ENCODE peak calls at places on chromosomes 2 and 18, in five cellular contexts. S is right lobe of liver, Y is neuronal stem cell, L is cardiac muscle cell, R is BJ. M is an unnamed sample. For H3K27me3 and H3K36me3, the result is how much of the 10 kb centered on the place peaks cover.

GRCh38 chr2:238722883-238723282 is 125.0 kb upstream of the TWIST2 start:
- DNase-seq in S (no peak), Y (no peak), L (no peak), R (no peak), M (no peak)

GRCh38 chr2:89820248-89820647 is 1128.8 kb downstream of the RPIA start:
- DNase-seq in S (no peak), Y (no peak), L (no peak), R (no peak), M (no peak)

GRCh38 chr2:8154936-8155335 is 526.9 kb upstream of the ID2 start:
- DNase-seq in S (no peak), Y (no peak), L (no peak), R (peak), M (no peak)

GRCh38 chr2:68837861-68838341 is 33.3 kb downstream of the BMP10 start:
- DNase-seq in S (no peak), Y (no peak), L (peak), R (no peak), M (no peak)

GRCh38 chr18:36095936-36096519 is 28.7 kb upstream of the RPRD1A start:
- DNase-seq in S (no peak), Y (peak), L (peak), R (peak), M (peak)

GRCh38 chr18:48675912-48676311 is 137.1 kb downstream of the CTIF start:
- DNase-seq in S (no peak), Y (no peak), L (no peak), R (no peak), M (no peak)

GRCh38 chr2:183093857-183094657 is 15.5 kb downstream of the DUSP19 start:
- DNase-seq in S (no peak), Y (no peak), L (peak), R (peak), M (no peak)

GRCh38 chr2:123093199-123093598 is 931.9 kb upstream of the CNTNAP5 start:
- DNase-seq in S (no peak), Y (no peak), L (no peak), R (no peak), M (no peak)

GRCh38 chr18:36294031-36294430 is 3.5 kb upstream of the FHOD3 start:
- DNase-seq in S (no peak), Y (no peak), L (no peak), R (no peak), M (no peak)

GRCh38 chr2:219689676-219690628 is 62.5 kb downstream of the SLC4A3 start:
- DNase-seq in S (no peak), Y (peak), L (peak), R (no peak), M (peak)

GRCh38 chr2:219688560-219689445 is 61.4 kb downstream of the SLC4A3 start:
- DNase-seq in S (no peak), Y (no peak), L (peak), R (peak), M (peak)

GRCh38 chr2:219687882-219688559 is 60.6 kb downstream of the SLC4A3 start:
- DNase-seq in S (no peak), Y (no peak), L (no peak), R (no peak), M (no peak)

GRCh38 chr2:219684721-219685689 is 57.6 kb downstream of the SLC4A3 start:
- DNase-seq in S (peak), Y (no peak), L (peak), R (no peak), M (peak)

GRCh38 chr2:219687266-219687665 is 59.8 kb downstream of the SLC4A3 start:
- DNase-seq in S (no peak), Y (no peak), L (peak), R (no peak), M (no peak)
- H3K27me3 ChIP-seq in S (under half), Y (under half), L (under half), R (under half), M (under half)

DNA sequence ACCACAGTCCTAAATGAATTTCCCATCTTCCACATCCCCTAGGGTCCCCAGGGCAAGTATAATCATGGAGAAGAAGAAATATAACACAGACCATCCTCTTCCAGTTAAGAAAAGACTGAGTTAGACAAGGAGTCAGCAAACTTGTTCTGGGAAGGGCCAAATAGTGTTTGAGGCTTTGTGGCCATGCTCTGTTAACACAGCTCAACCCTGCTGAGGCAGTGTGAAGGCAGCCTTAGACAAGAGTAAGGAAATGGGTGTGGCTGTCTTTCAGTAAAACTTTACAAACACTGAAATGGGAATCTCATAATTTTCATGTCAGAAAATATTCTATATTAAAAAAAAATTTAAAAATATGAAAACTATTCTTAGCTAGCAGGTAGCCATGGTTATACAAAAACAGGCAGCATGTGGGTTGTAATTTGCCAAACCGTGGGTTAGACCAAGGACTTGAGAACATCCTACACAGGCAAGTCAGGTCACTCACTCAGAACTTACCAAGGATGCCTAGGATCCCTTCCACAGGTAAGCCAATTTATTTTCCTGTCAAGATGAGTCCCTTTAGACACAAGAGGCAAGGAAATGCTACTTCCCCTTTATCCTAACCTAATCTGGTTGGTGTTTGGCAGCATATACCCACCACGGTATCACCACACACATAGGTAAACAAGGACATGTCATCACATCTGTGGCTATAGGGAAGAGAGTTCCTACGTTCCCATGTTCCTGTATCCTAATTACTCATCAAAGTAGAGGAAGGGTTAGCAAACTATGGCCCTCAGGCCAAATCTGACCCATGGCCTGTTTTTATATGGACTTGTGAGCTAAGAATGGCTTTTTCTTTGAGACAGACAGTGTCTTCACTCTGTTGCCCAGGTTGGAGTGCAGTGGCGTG is 31.9 kb downstream of the C2orf74 start:
- DNase-seq in S (no peak), Y (no peak), L (peak), R (no peak), M (no peak)
- H3K36me3 ChIP-seq in S (under half), Y (under half), L (under half), R (under half), M (under half)

DNA sequence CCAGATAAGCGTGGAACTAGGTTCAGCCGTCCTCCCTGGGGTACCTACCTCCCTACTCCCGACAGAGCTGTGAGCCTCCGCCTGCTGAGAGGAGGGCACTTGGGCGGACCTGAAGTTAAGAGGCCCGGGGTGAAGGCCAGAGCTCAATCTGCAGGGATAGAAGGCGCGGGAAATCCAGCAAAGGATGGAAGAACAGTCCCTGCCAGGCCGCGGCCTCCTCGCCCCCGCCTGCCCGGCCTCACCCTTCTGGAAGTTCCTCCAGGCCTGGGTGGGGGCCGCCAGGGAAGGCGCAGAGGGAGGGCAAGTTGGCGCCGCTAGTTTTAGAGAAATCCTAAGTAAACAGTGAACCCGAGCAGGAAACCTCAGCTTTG is 13.0 kb downstream of the EN1 start:
- DNase-seq in S (no peak), Y (peak), L (no peak), R (no peak), M (no peak)
- H3K27me3 ChIP-seq in S (under half), Y (half or more), L (half or more), R (half or more), M (under half)

GRCh38 chr2:121723316-121723715 is 13.4 kb downstream of the NIFK start:
- DNase-seq in S (peak), Y (no peak), L (no peak), R (no peak), M (no peak)

GRCh38 chr2:121731366-121731765 is 5.3 kb downstream of the NIFK start:
- DNase-seq in S (peak), Y (no peak), L (no peak), R (no peak), M (no peak)

GRCh38 chr2:121727950-121728349 is 8.7 kb downstream of the NIFK start:
- DNase-seq in S (no peak), Y (no peak), L (no peak), R (no peak), M (no peak)

GRCh38 chr2:121722479-121722878 is 14.2 kb downstream of the NIFK start:
- DNase-seq in S (no peak), Y (no peak), L (peak), R (peak), M (no peak)

GRCh38 chr2:121727332-121727731 is 9.3 kb downstream of the NIFK start:
- DNase-seq in S (no peak), Y (no peak), L (no peak), R (no peak), M (no peak)
- H3K36me3 ChIP-seq in S (under half), Y (under half), L (under half), R (under half), M (under half)

GRCh38 chr18:26546170-26546874 is 2.0 kb downstream of the KCTD1 start:
- DNase-seq in S (no peak), Y (no peak), L (no peak), R (no peak), M (peak)

GRCh38 chr18:26546875-26547301 is 1.5 kb downstream of the KCTD1 start:
- DNase-seq in S (peak), Y (no peak), L (no peak), R (no peak), M (no peak)

GRCh38 chr18:26549103-26549485 is 741 bp upstream of the KCTD1 start:
- DNase-seq in S (peak), Y (peak), L (peak), R (no peak), M (peak)

GRCh38 chr18:26548144-26549102 is at the start of gene KCTD1:
- DNase-seq in S (peak), Y (peak), L (peak), R (no peak), M (peak)

GRCh38 chr18:26547302-26548143 is 830 bp downstream of the KCTD1 start:
- DNase-seq in S (peak), Y (peak), L (peak), R (no peak), M (no peak)
- H3K27me3 ChIP-seq in S (under half), Y (under half), L (half or more), R (under half), M (under half)

GRCh38 chr18:20966795-20967194 is 144.8 kb downstream of the ROCK1 start:
- DNase-seq in S (no peak), Y (no peak), L (no peak), R (no peak), M (no peak)
- H3K36me3 ChIP-seq in S (under half), Y (under half), L (under half), R (under half), M (under half)

M was measured in HAP-1.